ENCODE peak calls at places on chromosomes 11 and 22, in six cellular contexts. F is hepatocyte, S is GM23248, Y is GM23338, N is MM.1S, M is fibroblast of lung. T is an unnamed sample.

GRCh38 chr22:46971141-46971775 is 208.8 kb downstream of the TBC1D22A start:
- DNase-seq in N (no peak), F (peak; percentile 66), M (peak; percentile 27), S (no peak), Y (no peak), T (no peak)

GRCh38 chr22:46595545-46595944 is 24.6 kb upstream of the GRAMD4 start:
- DNase-seq in M (no peak), Y (no peak), F (peak; percentile 3), N (no peak), S (no peak), T (no peak)

GRCh38 chr11:27839226-27839913 is 139.1 kb upstream of the BDNF start:
- DNase-seq in M (peak; percentile 27), S (peak; percentile 48), N (peak; percentile 45), Y (peak; percentile 52), F (no peak), T (no peak)

GRCh38 chr11:88886796-88887195 is 179.0 kb downstream of the GRM5 start:
- DNase-seq in F (peak; percentile 21), S (peak; percentile 60), Y (peak; percentile 84), N (peak; percentile 61), M (no peak), T (peak; percentile 51)

GRCh38 chr22:19805821-19806212 is 45.2 kb downstream of the TBX1 start:
- DNase-seq in M (no peak), Y (no peak), S (no peak), F (peak; percentile 2), N (no peak), T (no peak)

GRCh38 chr11:79174045-79175008 is 266.5 kb downstream of the TENM4 start:
- DNase-seq in Y (peak; percentile 45), M (peak; percentile 53), S (no peak), N (no peak), F (no peak), T (no peak)

GRCh38 chr11:122367809-122368231 is 251.8 kb upstream of the BLID start:
- DNase-seq in Y (no peak), M (peak; percentile 83), N (no peak), S (peak; percentile 84), F (peak; percentile 83), T (peak; percentile 20)

GRCh38 chr11:106022795-106023275 is 795 bp upstream of the MSANTD4 start:
- DNase-seq in S (no peak), M (no peak), Y (no peak), F (no peak), N (no peak), T (no peak)

GRCh38 chr11:102171101-102171500 is 60.9 kb downstream of the YAP1 start:
- DNase-seq in S (peak; percentile 74), N (no peak), Y (no peak), F (no peak), M (peak; percentile 77), T (peak; percentile 34)

GRCh38 chr11:15124528-15124927 is 9.8 kb downstream of the INSC start:
- DNase-seq in S (no peak), F (no peak), M (no peak), Y (no peak), N (no peak), T (no peak)

GRCh38 chr11:69703711-69704507 is at the start of gene FGF19:
- DNase-seq in S (peak; percentile 28), N (no peak), Y (peak; percentile 87), F (peak; percentile 56), M (no peak), T (peak; percentile 22)

GRCh38 chr22:33853200-33854097 is 66.8 kb downstream of the LARGE1 start:
- DNase-seq in S (peak; percentile 92), Y (peak; percentile 64), N (peak; percentile 85), F (peak; percentile 58), M (peak; percentile 85), T (peak; percentile 71)

GRCh38 chr11:72353861-72354260 is 80.5 kb downstream of the CLPB start:
- DNase-seq in F (no peak), N (no peak), Y (peak; percentile 62), M (no peak), S (peak; percentile 30), T (no peak)

GRCh38 chr11:1943977-1944376 is 3.2 kb upstream of the MRPL23 start:
- DNase-seq in S (peak; percentile 36), Y (no peak), M (peak; percentile 46), F (no peak), N (no peak), T (peak; percentile 76)

GRCh38 chr11:67303989-67304411 is 670 bp downstream of the SSH3 start:
- DNase-seq in S (peak; percentile 52), M (peak; percentile 14), N (no peak), Y (peak; percentile 33), F (peak; percentile 63), T (peak; percentile 22)

GRCh38 chr11:2317354-2318050 is 15.7 kb downstream of the TSPAN32 start:
- DNase-seq in F (no peak), S (no peak), M (no peak), Y (no peak), N (no peak), T (no peak)

GRCh38 chr11:10838083-10838482 is 19.8 kb downstream of the ZBED5 start:
- DNase-seq in S (no peak), Y (no peak), F (no peak), M (no peak), N (no peak), T (no peak)

GRCh38 chr22:28911777-28912669 is 28.7 kb downstream of the ZNRF3 start:
- DNase-seq in F (peak; percentile 58), M (peak; percentile 59), N (no peak), S (peak; percentile 10), Y (no peak), T (no peak)

GRCh38 chr22:40128989-40129388 is 48.7 kb upstream of the TNRC6B start:
- DNase-seq in M (no peak), F (no peak), Y (no peak), N (peak; percentile 91), S (no peak), T (no peak)

GRCh38 chr11:43408277-43408676 is 49.6 kb downstream of the TTC17 start:
- DNase-seq in S (no peak), Y (no peak), F (no peak), M (no peak), N (no peak), T (no peak)

GRCh38 chr22:35846804-35847203 is 129.1 kb downstream of the APOL5 start:
- DNase-seq in F (no peak), S (no peak), M (no peak), Y (no peak), N (no peak), T (no peak)

GRCh38 chr11:129374993-129375721 is 491 bp upstream of the BARX2 start:
- DNase-seq in N (peak; percentile 96), S (peak; percentile 22), M (peak; percentile 16), F (peak; percentile 50), Y (peak; percentile 72), T (peak; percentile 37)
- TF ChIP-seq EZH2 in N (no peak), S (no peak), M (peak; percentile 76), F (peak; percentile 33), Y (peak; percentile 87), T (peak; percentile 33)

GRCh38 chr22:30921108-30921507 is 47.5 kb downstream of the MORC2 start:
- DNase-seq in M (no peak), N (no peak), Y (no peak), F (no peak), S (peak; percentile 35), T (peak; percentile 77)
- H2AFZ ChIP-seq in M (no peak overlapping the region), N (no peak overlapping the region), Y (no peak overlapping the region), F (no peak overlapping the region), S (peak overlapping the region; percentile 95), T (no peak overlapping the region)

DNA sequence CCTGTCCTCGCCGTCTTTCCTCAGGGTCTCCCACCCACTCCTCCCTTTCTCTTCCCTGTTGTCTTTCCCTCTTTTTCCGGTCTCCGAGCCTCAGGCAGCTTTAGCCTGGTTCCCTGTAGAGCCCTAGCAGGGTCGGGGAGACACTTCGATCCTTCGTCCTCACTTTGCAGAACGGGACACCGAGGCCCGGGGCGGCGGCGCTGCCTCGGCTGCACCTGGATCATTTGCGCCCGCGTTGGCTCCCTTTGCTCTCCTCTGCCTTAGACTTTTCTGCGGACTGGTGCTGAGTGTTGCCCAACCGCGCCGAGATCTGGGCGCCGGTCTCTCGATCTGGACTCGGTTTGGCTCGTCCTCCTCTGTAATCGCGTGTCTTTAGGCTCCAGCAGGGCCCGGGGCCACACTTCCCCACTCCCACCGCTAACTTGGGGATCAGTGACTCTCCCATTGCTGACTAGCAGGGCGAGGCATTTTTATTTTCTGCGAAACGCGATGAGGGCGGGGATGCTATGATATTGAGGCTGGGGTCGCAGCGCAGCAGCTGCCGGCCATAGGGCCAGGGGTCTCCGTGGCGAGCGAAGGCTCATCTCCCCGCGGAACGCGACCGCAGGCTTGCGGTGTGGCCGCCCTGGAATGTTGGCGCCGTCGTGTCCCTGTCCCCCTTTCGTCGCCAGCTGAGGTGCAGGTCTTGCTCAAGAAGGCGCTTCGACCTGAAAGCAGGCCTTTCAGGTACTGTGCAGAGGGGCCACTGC is 1.6 kb upstream of the E2F8 start:
- DNase-seq in S (peak; percentile 58), F (peak; percentile 35), N (no peak), Y (peak; percentile 48), M (no peak), T (no peak)
- TF ChIP-seq EZH2 in S (peak; percentile 71), F (no peak), N (no peak), Y (peak; percentile 44), M (peak; percentile 73), T (no peak)

DNA sequence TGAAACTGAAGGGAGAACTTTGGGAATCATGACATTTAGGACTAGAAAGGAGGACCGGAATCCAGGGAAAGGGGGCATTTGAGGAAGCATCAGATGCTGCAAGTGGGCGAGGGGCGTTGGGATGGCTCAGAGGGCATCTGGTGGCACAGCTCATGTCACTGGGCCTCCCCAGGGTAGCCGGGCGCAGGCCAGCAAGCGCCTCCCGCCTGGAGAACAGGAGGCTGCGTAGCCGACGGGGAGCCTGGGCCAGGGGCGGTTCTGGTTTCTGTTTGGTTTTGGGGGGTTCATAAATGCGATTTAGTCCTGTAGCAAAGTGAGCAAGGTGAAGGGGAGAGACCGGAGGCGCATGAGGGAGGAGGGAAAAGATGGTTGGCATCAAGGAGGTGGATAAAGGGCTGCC is 443 bp upstream of the ST14 start:
- DNase-seq in N (no peak), M (no peak), F (no peak), S (no peak), Y (peak; percentile 19), T (no peak)
- H2AFZ ChIP-seq in N (no peak overlapping the region), M (no peak overlapping the region), F (peak overlapping the region; percentile 42), S (no peak overlapping the region), Y (peak overlapping the region; percentile 91), T (peak overlapping the region; percentile 82)

T was measured in mammary epithelial cell.